ENCODE peak calls at places on chromosomes 2 and 18, in nine cellular contexts. W is CD8-positive, alpha-beta T cell; E is MV-4-11; F is head of caudate nucleus; R is HFF-Myc; H is activated effector memory CD4-positive, alpha-beta T cell treated with Interleukin-2 at 50 U/mL for 16 hours; B is NCI-H2081 treated with DMSO at 0.1 percent for 48 hours; U is GM06990; Z is endothelial cell of umbilical vein. A is an unnamed sample.

GRCh38 chr18:48402953-48403352 is 6.2 kb downstream of the ZBTB7C start:
- DNase-seq in W (no peak), E (no peak), F (no peak), R (no peak), H (no peak), B (no peak), U (no peak), Z (no peak), A (no peak)

GRCh38 chr18:79540161-79540913 is 139.3 kb upstream of the CTDP1 start:
- DNase-seq in W (no peak), E (no peak), F (no peak), R (no peak), H (no peak), B (no peak), U (no peak), Z (no peak), A (no peak)

GRCh38 chr18:77870238-77870637 is 620.6 kb downstream of the GALR1 start:
- DNase-seq in W (no peak), E (no peak), F (no peak), R (no peak), H (no peak), B (no peak), U (no peak), Z (no peak), A (peak)

GRCh38 chr2:24220534-24221281 is 45.9 kb downstream of the FAM228A start:
- DNase-seq in W (no peak), E (no peak), F (no peak), R (no peak), H (no peak), B (no peak), U (no peak), Z (no peak), A (no peak)

GRCh38 chr18:45399643-45400042 is 215.6 kb upstream of the SLC14A2 start:
- DNase-seq in W (no peak), E (no peak), F (no peak), R (no peak), H (no peak), B (no peak), U (no peak), Z (no peak), A (no peak)

GRCh38 chr18:21636769-21637168 is 24.7 kb downstream of the SNRPD1 start:
- DNase-seq in W (no peak), E (no peak), F (no peak), R (peak), H (no peak), B (no peak), U (no peak), Z (no peak), A (no peak)

GRCh38 chr18:37499008-37499407 is 66.6 kb downstream of the CELF4 start:
- DNase-seq in W (no peak), E (no peak), F (no peak), R (no peak), H (no peak), B (peak), U (no peak), Z (no peak), A (no peak)

GRCh38 chr2:201643216-201643651 is at the start of gene TMEM237:
- DNase-seq in W (peak), E (no peak), F (no peak), R (no peak), H (no peak), B (no peak), U (peak), Z (peak), A (no peak)

GRCh38 chr2:53970095-53970897 is 497 bp downstream of the PSME4 start:
- DNase-seq in W (peak), E (peak), F (peak), R (no peak), H (peak), B (no peak), U (peak), Z (peak), A (peak)

GRCh38 chr2:120905298-120905697 is 169.6 kb downstream of the GLI2 start:
- DNase-seq in W (no peak), E (no peak), F (no peak), R (no peak), H (no peak), B (no peak), U (no peak), Z (no peak), A (no peak)

GRCh38 chr2:9981646-9982045 is 30.2 kb downstream of the GRHL1 start:
- DNase-seq in W (no peak), E (no peak), F (no peak), R (no peak), H (no peak), B (no peak), U (no peak), Z (no peak), A (no peak)

GRCh38 chr2:168136392-168136977 is 110.9 kb downstream of the STK39 start:
- DNase-seq in W (no peak), E (peak), F (no peak), R (no peak), H (no peak), B (no peak), U (peak), Z (peak), A (no peak)

GRCh38 chr18:47993409-47993808 is 63.0 kb upstream of the SMAD2 start:
- DNase-seq in W (no peak), E (peak), F (no peak), R (no peak), H (no peak), B (no peak), U (no peak), Z (no peak), A (no peak)

GRCh38 chr18:73980289-73980979 is 167.2 kb downstream of the FBXO15 start:
- DNase-seq in W (no peak), E (no peak), F (no peak), R (no peak), H (no peak), B (no peak), U (no peak), Z (no peak), A (no peak)

GRCh38 chr2:54454922-54455583 is 1.1 kb upstream of the SPTBN1 start:
- DNase-seq in W (no peak), E (no peak), F (peak), R (no peak), H (no peak), B (no peak), U (peak), Z (peak), A (peak)

GRCh38 chr2:61210332-61210981 is 48.5 kb downstream of the C2orf74 start:
- DNase-seq in W (no peak), E (peak), F (no peak), R (no peak), H (no peak), B (no peak), U (no peak), Z (no peak), A (no peak)

GRCh38 chr18:48036191-48036590 is 105.7 kb upstream of the SMAD2 start:
- DNase-seq in W (no peak), E (no peak), F (no peak), R (no peak), H (no peak), B (no peak), U (no peak), Z (no peak), A (no peak)

GRCh38 chr2:39266139-39266805 is 22.5 kb upstream of the CDKL4 start:
- DNase-seq in W (no peak), E (peak), F (no peak), R (no peak), H (no peak), B (no peak), U (peak), Z (no peak), A (no peak)

GRCh38 chr2:65355190-65355831 is 77.1 kb downstream of the SPRED2 start:
- DNase-seq in W (no peak), E (no peak), F (no peak), R (no peak), H (no peak), B (no peak), U (no peak), Z (no peak), A (no peak)

GRCh38 chr2:4445821-4446220 is 742.4 kb downstream of the DCDC2C start:
- DNase-seq in W (no peak), E (no peak), F (no peak), R (no peak), H (no peak), B (no peak), U (no peak), Z (peak), A (peak)

GRCh38 chr2:188291617-188292445 is at the start of gene GULP1:
- DNase-seq in W (no peak), E (no peak), F (peak), R (peak), H (no peak), B (peak), U (peak), Z (peak), A (peak)

GRCh38 chr2:233247744-233248143 is 3.7 kb upstream of the ATG16L1 start:
- DNase-seq in W (peak), E (peak), F (no peak), R (peak), H (peak), B (no peak), U (no peak), Z (peak), A (no peak)

GRCh38 chr2:73897934-73898333 is 5.1 kb downstream of the ACTG2 start:
- DNase-seq in W (no peak), E (no peak), F (no peak), R (no peak), H (no peak), B (no peak), U (no peak), Z (no peak), A (no peak)

GRCh38 chr18:2979871-2980606 is 32.9 kb downstream of the LPIN2 start:
- DNase-seq in W (no peak), E (peak), F (no peak), R (no peak), H (no peak), B (no peak), U (no peak), Z (peak), A (no peak)

GRCh38 chr2:11891028-11891427 is 144.6 kb downstream of the LPIN1 start:
- DNase-seq in W (no peak), E (no peak), F (no peak), R (no peak), H (no peak), B (no peak), U (no peak), Z (no peak), A (no peak)

A was measured in body of pancreas.